ENCODE peak calls at places on chromosomes 2 and 18, in seven cellular contexts. D, H, V, G, R, J and A are unnamed samples.

GRCh38 chr2:209456489-209456888 is 32.6 kb downstream of the MAP2 start:
- DNase-seq in D (no peak), H (no peak), V (no peak), G (no peak), R (no peak), J (no peak), A (no peak)

GRCh38 chr18:43664487-43665008 is 387.3 kb upstream of the SYT4 start:
- DNase-seq in D (no peak), H (no peak), V (no peak), G (no peak), R (no peak), J (no peak), A (no peak)

GRCh38 chr2:237529452-237530402 is 36.6 kb upstream of the PRLH start:
- DNase-seq in D (no peak), H (peak; percentile 73), V (no peak), G (no peak), R (no peak), J (no peak), A (no peak)

GRCh38 chr2:3421053-3421452 is 41.6 kb downstream of the TRAPPC12 start:
- DNase-seq in D (no peak), H (no peak), V (no peak), G (no peak), R (no peak), J (no peak), A (no peak)

GRCh38 chr2:221133941-221134340 is 438.2 kb downstream of the EPHA4 start:
- DNase-seq in D (no peak), H (no peak), V (no peak), G (no peak), R (peak; percentile 4), J (no peak), A (no peak)

GRCh38 chr2:227509824-227510619 is 38.1 kb downstream of the AGFG1 start:
- DNase-seq in D (no peak), H (no peak), V (no peak), G (no peak), R (peak; percentile 17), J (peak; percentile 65), A (no peak)

GRCh38 chr18:24878289-24878688 is 417.9 kb downstream of the HRH4 start:
- DNase-seq in D (no peak), H (no peak), V (no peak), G (no peak), R (peak; percentile 26), J (peak; percentile 46), A (no peak)

GRCh38 chr2:238277695-238278094 is 10.7 kb downstream of the PER2 start:
- DNase-seq in D (no peak), H (peak; percentile 67), V (no peak), G (no peak), R (no peak), J (no peak), A (no peak)

GRCh38 chr18:32956591-32957310 is 183.9 kb upstream of the KLHL14 start:
- DNase-seq in D (no peak), H (no peak), V (no peak), G (no peak), R (no peak), J (no peak), A (no peak)

GRCh38 chr2:217027414-217027813 is 167.6 kb upstream of the TNP1 start:
- DNase-seq in D (no peak), H (no peak), V (no peak), G (no peak), R (no peak), J (no peak), A (no peak)

GRCh38 chr2:127479219-127479825 is 47.0 kb downstream of the IWS1 start:
- DNase-seq in D (no peak), H (no peak), V (no peak), G (no peak), R (peak; percentile 72), J (peak; percentile 59), A (no peak)

GRCh38 chr2:54206596-54206995 is 49.4 kb downstream of the TSPYL6 start:
- DNase-seq in D (no peak), H (no peak), V (no peak), G (no peak), R (peak; percentile 21), J (peak; percentile 32), A (no peak)

GRCh38 chr2:121530210-121530562 is 494 bp upstream of the RNU4ATAC start:
- DNase-seq in D (peak; percentile 24), H (peak; percentile 93), V (no peak), G (peak; percentile 78), R (peak; percentile 90), J (peak; percentile 59), A (no peak)

GRCh38 chr18:37264956-37265355 is 300.6 kb downstream of the CELF4 start:
- DNase-seq in D (no peak), H (peak; percentile 32), V (no peak), G (no peak), R (no peak), J (no peak), A (no peak)